ENCODE peak calls at places on chromosomes 6 and 20, in six cellular contexts. One of them, this sample, is unnamed.
A peak's percentile ranks its signal among the peaks of the same experiment; 100 is the strongest.

GRCh38 chr6:156976144-156977088 is 199.2 kb downstream of the ARID1B start:
- DNase-seq in effector memory CD4-positive, alpha-beta T cell: no peak
- DNase-seq in RWPE2: no peak
- DNase-seq in H9: no peak
- DNase-seq in GM23248: peak; percentile 67
- DNase-seq in fibroblast of lung: peak; percentile 63
- DNase-seq in this sample: no peak

GRCh38 chr20:967796-968742 is 34.0 kb downstream of the RSPO4 start:
- DNase-seq in GM23248: peak; percentile 31
- DNase-seq in effector memory CD4-positive, alpha-beta T cell: no peak
- DNase-seq in H9: peak; percentile 40
- DNase-seq in fibroblast of lung: peak; percentile 23
- DNase-seq in RWPE2: no peak
- DNase-seq in this sample: no peak

GRCh38 chr20:32646486-32646885 is 27.3 kb downstream of the C20orf203 start:
- DNase-seq in GM23248: no peak
- DNase-seq in effector memory CD4-positive, alpha-beta T cell: no peak
- DNase-seq in fibroblast of lung: no peak
- DNase-seq in RWPE2: no peak
- DNase-seq in H9: no peak
- DNase-seq in this sample: no peak

GRCh38 chr20:46550441-46550840 is at the start of gene OCSTAMP:
- DNase-seq in RWPE2: no peak
- DNase-seq in H9: no peak
- DNase-seq in effector memory CD4-positive, alpha-beta T cell: no peak
- DNase-seq in fibroblast of lung: no peak
- DNase-seq in GM23248: no peak
- DNase-seq in this sample: no peak

GRCh38 chr6:36594816-36595167 is 630 bp downstream of the SRSF3 start:
- DNase-seq in RWPE2: no peak
- DNase-seq in effector memory CD4-positive, alpha-beta T cell: no peak
- DNase-seq in H9: no peak
- DNase-seq in fibroblast of lung: no peak
- DNase-seq in GM23248: peak; percentile 39
- DNase-seq in this sample: no peak

GRCh38 chr6:135266675-135267074 is 85.6 kb downstream of the MYB start:
- DNase-seq in GM23248: no peak
- DNase-seq in effector memory CD4-positive, alpha-beta T cell: no peak
- DNase-seq in fibroblast of lung: no peak
- DNase-seq in RWPE2: no peak
- DNase-seq in H9: no peak
- DNase-seq in this sample: no peak

GRCh38 chr6:138115191-138115590 is 8.0 kb upstream of the PERP start:
- DNase-seq in fibroblast of lung: no peak
- DNase-seq in effector memory CD4-positive, alpha-beta T cell: no peak
- DNase-seq in H9: no peak
- DNase-seq in GM23248: no peak
- DNase-seq in RWPE2: no peak
- DNase-seq in this sample: no peak

GRCh38 chr6:135812085-135812526 is 39.4 kb upstream of the PDE7B start:
- DNase-seq in fibroblast of lung: peak; percentile 71
- DNase-seq in effector memory CD4-positive, alpha-beta T cell: no peak
- DNase-seq in GM23248: peak; percentile 17
- DNase-seq in RWPE2: no peak
- DNase-seq in H9: no peak
- DNase-seq in this sample: no peak

GRCh38 chr6:11093065-11093590 is 506 bp upstream of the SMIM13 start:
- DNase-seq in H9: peak; percentile 22
- DNase-seq in effector memory CD4-positive, alpha-beta T cell: no peak
- DNase-seq in fibroblast of lung: peak; percentile 46
- DNase-seq in RWPE2: no peak
- DNase-seq in GM23248: peak; percentile 62
- DNase-seq in this sample: peak; percentile 1

GRCh38 chr6:38649744-38650143 is 10.0 kb upstream of the BTBD9 start:
- DNase-seq in GM23248: no peak
- DNase-seq in H9: no peak
- DNase-seq in fibroblast of lung: no peak
- DNase-seq in RWPE2: no peak
- DNase-seq in effector memory CD4-positive, alpha-beta T cell: no peak
- DNase-seq in this sample: no peak

GRCh38 chr6:7484666-7485065 is 56.8 kb upstream of the DSP start:
- DNase-seq in effector memory CD4-positive, alpha-beta T cell: no peak
- DNase-seq in H9: no peak
- DNase-seq in RWPE2: no peak
- DNase-seq in fibroblast of lung: no peak
- DNase-seq in GM23248: no peak
- DNase-seq in this sample: no peak

GRCh38 chr20:57006411-57007170 is 259.9 kb downstream of the BMP7 start:
- DNase-seq in GM23248: peak; percentile 30
- DNase-seq in effector memory CD4-positive, alpha-beta T cell: no peak
- DNase-seq in RWPE2: no peak
- DNase-seq in fibroblast of lung: peak; percentile 22
- DNase-seq in H9: no peak
- DNase-seq in this sample: no peak

GRCh38 chr6:24996145-24996836 is 60.5 kb upstream of the RIPOR2 start:
- DNase-seq in H9: no peak
- DNase-seq in effector memory CD4-positive, alpha-beta T cell: no peak
- DNase-seq in GM23248: no peak
- DNase-seq in RWPE2: no peak
- DNase-seq in fibroblast of lung: no peak
- DNase-seq in this sample: no peak

GRCh38 chr6:24995270-24995669 is 59.5 kb upstream of the RIPOR2 start:
- DNase-seq in GM23248: no peak
- DNase-seq in effector memory CD4-positive, alpha-beta T cell: no peak
- DNase-seq in fibroblast of lung: no peak
- DNase-seq in RWPE2: no peak
- DNase-seq in H9: no peak
- DNase-seq in this sample: no peak

GRCh38 chr6:24994812-24995211 is 59.1 kb upstream of the RIPOR2 start:
- DNase-seq in GM23248: no peak
- DNase-seq in H9: no peak
- DNase-seq in effector memory CD4-positive, alpha-beta T cell: no peak
- DNase-seq in fibroblast of lung: no peak
- DNase-seq in RWPE2: no peak
- DNase-seq in this sample: no peak

GRCh38 chr6:24997905-24998304 is 62.1 kb upstream of the RIPOR2 start:
- DNase-seq in effector memory CD4-positive, alpha-beta T cell: no peak
- DNase-seq in H9: no peak
- DNase-seq in RWPE2: no peak
- DNase-seq in fibroblast of lung: no peak
- DNase-seq in GM23248: no peak
- DNase-seq in this sample: no peak

GRCh38 chr6:24997186-24997585 is 61.4 kb upstream of the RIPOR2 start:
- DNase-seq in fibroblast of lung: no peak
- DNase-seq in H9: no peak
- DNase-seq in GM23248: no peak
- DNase-seq in RWPE2: no peak
- DNase-seq in effector memory CD4-positive, alpha-beta T cell: no peak
- DNase-seq in this sample: no peak
- H3K4me1 ChIP-seq in fibroblast of lung: no peaks in the 10 kb centered on the region
- H3K4me1 ChIP-seq in H9: peaks cover 9% of the 10 kb centered on the region
- H3K4me1 ChIP-seq in GM23248: no peaks in the 10 kb centered on the region
- H3K4me1 ChIP-seq in RWPE2: peaks cover 4% of the 10 kb centered on the region
- H3K4me1 ChIP-seq in effector memory CD4-positive, alpha-beta T cell: peaks cover 15% of the 10 kb centered on the region
- H3K4me1 ChIP-seq in this sample: peaks cover 25% of the 10 kb centered on the region

GRCh38 chr6:100117680-100118079 is 123.7 kb upstream of the MCHR2 start:
- DNase-seq in fibroblast of lung: no peak
- DNase-seq in effector memory CD4-positive, alpha-beta T cell: no peak
- DNase-seq in RWPE2: no peak
- DNase-seq in H9: no peak
- DNase-seq in GM23248: no peak
- DNase-seq in this sample: no peak

GRCh38 chr6:100115702-100116101 is 121.7 kb upstream of the MCHR2 start:
- DNase-seq in effector memory CD4-positive, alpha-beta T cell: no peak
- DNase-seq in H9: no peak
- DNase-seq in RWPE2: no peak
- DNase-seq in fibroblast of lung: no peak
- DNase-seq in GM23248: no peak
- DNase-seq in this sample: no peak

GRCh38 chr6:100118301-100118700 is 124.3 kb upstream of the MCHR2 start:
- DNase-seq in GM23248: no peak
- DNase-seq in H9: no peak
- DNase-seq in fibroblast of lung: no peak
- DNase-seq in RWPE2: no peak
- DNase-seq in effector memory CD4-positive, alpha-beta T cell: no peak
- DNase-seq in this sample: no peak

GRCh38 chr6:100119261-100119660 is 125.2 kb upstream of the MCHR2 start:
- DNase-seq in RWPE2: no peak
- DNase-seq in GM23248: no peak
- DNase-seq in H9: no peak
- DNase-seq in fibroblast of lung: no peak
- DNase-seq in effector memory CD4-positive, alpha-beta T cell: no peak
- DNase-seq in this sample: no peak

DNA sequence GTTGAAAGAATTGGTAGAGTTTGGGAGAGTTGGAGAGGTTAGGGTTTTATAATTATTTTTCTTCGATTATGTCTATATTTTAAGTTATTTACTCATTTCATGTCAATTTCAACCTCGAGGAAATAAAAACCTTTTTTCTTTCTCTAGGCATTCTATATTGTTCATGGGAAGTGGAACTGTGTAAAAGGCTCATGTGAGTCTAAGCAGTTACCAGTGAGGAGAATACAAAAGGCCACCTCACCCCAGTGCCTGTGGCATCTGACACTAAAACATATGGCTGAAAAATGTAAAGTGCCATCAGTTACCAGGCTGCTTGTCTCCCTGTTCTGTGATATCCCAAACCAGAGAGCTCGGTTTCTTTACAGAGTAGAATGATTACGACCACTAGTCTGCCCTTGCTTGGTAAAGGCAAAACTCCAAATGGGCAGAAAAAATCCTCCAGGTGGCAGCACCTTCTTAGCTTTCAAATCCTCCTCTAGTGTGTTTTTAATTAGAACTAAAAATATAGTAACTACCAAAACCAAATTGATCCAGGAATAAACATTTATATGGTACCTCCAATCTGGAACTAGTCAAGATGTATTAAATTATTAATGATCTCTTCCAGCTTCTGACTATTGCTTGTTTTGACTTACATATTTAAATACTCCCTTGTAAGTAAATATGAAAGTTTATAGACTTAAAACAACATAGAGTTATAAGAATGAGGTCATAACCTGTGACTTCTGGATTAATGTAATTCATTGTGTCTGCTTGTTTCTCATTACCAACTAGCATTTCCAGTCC is 122.6 kb upstream of the MCHR2 start:
- DNase-seq in fibroblast of lung: peak; percentile 66
- DNase-seq in GM23248: peak; percentile 78
- DNase-seq in H9: peak; percentile 61
- DNase-seq in RWPE2: no peak
- DNase-seq in effector memory CD4-positive, alpha-beta T cell: no peak
- DNase-seq in this sample: no peak
- H3K27me3 ChIP-seq in fibroblast of lung: peaks cover 2% of the 10 kb centered on the region
- H3K27me3 ChIP-seq in GM23248: no peaks in the 10 kb centered on the region
- H3K27me3 ChIP-seq in H9: no peaks in the 10 kb centered on the region
- H3K27me3 ChIP-seq in RWPE2: no peaks in the 10 kb centered on the region
- H3K27me3 ChIP-seq in effector memory CD4-positive, alpha-beta T cell: no peaks in the 10 kb centered on the region
- H3K27me3 ChIP-seq in this sample: no peaks in the 10 kb centered on the region

GRCh38 chr6:148521158-148521557 is 178.5 kb downstream of the SASH1 start:
- DNase-seq in RWPE2: no peak
- DNase-seq in effector memory CD4-positive, alpha-beta T cell: no peak
- DNase-seq in H9: no peak
- DNase-seq in GM23248: peak; percentile 37
- DNase-seq in fibroblast of lung: no peak
- DNase-seq in this sample: no peak
- H3K4me1 ChIP-seq in RWPE2: peaks cover 15% of the 10 kb centered on the region
- H3K4me1 ChIP-seq in effector memory CD4-positive, alpha-beta T cell: no peaks in the 10 kb centered on the region
- H3K4me1 ChIP-seq in H9: peaks cover 8% of the 10 kb centered on the region
- H3K4me1 ChIP-seq in GM23248: peaks cover 76% of the 10 kb centered on the region
- H3K4me1 ChIP-seq in fibroblast of lung: peaks cover 32% of the 10 kb centered on the region
- H3K4me1 ChIP-seq in this sample: no peaks in the 10 kb centered on the region

DNA sequence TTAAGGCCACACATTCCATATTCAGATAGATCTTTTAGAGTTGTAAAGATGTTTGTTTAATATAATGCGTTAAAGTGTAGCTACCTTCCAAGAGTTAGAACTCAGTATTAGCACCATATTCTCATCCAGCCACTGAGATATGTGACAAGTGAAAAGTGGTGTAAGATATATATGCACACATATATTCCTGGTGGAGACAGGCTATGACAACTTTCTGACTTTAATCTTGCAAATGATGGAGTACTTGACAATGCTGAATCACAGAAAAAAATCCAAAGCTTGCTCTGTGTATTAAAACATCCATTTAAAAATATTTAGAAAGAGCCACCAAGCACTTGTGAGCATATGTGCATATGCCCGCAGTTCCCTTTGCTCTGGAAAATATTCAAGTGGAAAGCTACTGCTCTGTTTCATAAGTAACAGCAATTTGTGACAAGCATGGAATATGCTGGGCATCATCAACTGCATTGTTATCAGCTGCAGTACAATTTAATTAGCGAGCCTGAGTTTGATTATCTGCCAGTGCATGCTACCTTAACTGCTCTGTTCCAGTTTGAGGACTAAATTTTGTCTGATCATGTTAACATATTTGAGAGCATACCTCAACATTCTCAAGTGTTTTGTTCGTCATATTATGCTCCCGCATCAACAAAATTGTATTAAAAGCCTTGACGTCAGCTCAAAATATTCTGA is 64.8 kb downstream of the VIP start:
- DNase-seq in H9: no peak
- DNase-seq in GM23248: no peak
- DNase-seq in effector memory CD4-positive, alpha-beta T cell: no peak
- DNase-seq in RWPE2: no peak
- DNase-seq in fibroblast of lung: no peak
- DNase-seq in this sample: no peak
- H3K27me3 ChIP-seq in H9: no peaks in the 10 kb centered on the region
- H3K27me3 ChIP-seq in GM23248: no peaks in the 10 kb centered on the region
- H3K27me3 ChIP-seq in effector memory CD4-positive, alpha-beta T cell: no peaks in the 10 kb centered on the region
- H3K27me3 ChIP-seq in RWPE2: no peaks in the 10 kb centered on the region
- H3K27me3 ChIP-seq in fibroblast of lung: no peaks in the 10 kb centered on the region
- H3K27me3 ChIP-seq in this sample: no peaks in the 10 kb centered on the region

GRCh38 chr6:56734334-56734733 is 91.6 kb upstream of the DST start:
- DNase-seq in H9: no peak
- DNase-seq in RWPE2: no peak
- DNase-seq in effector memory CD4-positive, alpha-beta T cell: no peak
- DNase-seq in GM23248: no peak
- DNase-seq in fibroblast of lung: no peak
- DNase-seq in this sample: no peak
- H3K4me1 ChIP-seq in H9: no peaks in the 10 kb centered on the region
- H3K4me1 ChIP-seq in RWPE2: peaks cover 49% of the 10 kb centered on the region
- H3K4me1 ChIP-seq in effector memory CD4-positive, alpha-beta T cell: no peaks in the 10 kb centered on the region
- H3K4me1 ChIP-seq in GM23248: peaks cover 52% of the 10 kb centered on the region
- H3K4me1 ChIP-seq in fibroblast of lung: peaks cover 17% of the 10 kb centered on the region
- H3K4me1 ChIP-seq in this sample: no peaks in the 10 kb centered on the region

DNA sequence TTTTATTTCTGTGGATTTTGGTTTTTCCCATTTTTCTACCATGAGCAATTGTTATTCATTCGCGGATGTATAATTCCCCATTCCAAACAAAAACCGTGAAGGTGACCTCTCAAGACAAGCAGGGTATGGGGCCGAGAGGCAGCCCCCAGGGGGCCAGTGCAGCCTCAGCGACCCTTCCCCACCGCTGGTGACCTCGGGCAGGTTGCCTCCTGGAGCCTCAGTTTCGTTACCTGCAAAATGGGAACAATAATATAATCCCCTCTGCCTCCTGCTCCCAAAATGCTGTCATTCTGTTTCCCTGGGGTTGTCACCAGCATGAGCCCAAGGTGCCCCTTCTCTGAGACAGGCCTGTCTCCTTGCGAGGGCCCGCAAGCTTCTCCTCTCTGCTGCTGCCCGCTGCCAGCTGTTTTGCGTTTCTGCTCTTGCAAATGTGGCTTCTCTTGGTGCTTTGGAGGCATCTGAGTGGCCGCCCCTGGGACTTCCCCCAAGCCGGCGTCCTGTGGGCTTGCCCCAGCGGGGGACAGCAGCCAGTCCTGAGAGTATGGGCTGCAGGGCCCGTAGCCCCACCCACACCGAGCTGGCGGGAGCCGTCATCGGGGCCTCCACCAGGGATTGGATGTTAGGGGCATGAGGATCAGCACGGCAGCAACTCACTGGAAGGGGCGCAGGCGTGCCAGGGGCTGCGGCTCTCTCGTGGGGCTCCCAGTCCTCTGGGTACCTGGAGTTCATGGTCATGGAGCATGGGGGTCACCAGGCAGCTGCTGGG is 161.9 kb downstream of the TAF4 start:
- DNase-seq in effector memory CD4-positive, alpha-beta T cell: no peak
- DNase-seq in RWPE2: no peak
- DNase-seq in H9: peak; percentile 66
- DNase-seq in GM23248: no peak
- DNase-seq in fibroblast of lung: no peak
- DNase-seq in this sample: no peak
- H3K27me3 ChIP-seq in effector memory CD4-positive, alpha-beta T cell: no peaks in the 10 kb centered on the region
- H3K27me3 ChIP-seq in RWPE2: no peaks in the 10 kb centered on the region
- H3K27me3 ChIP-seq in H9: no peaks in the 10 kb centered on the region
- H3K27me3 ChIP-seq in GM23248: peaks cover 12% of the 10 kb centered on the region
- H3K27me3 ChIP-seq in fibroblast of lung: no peaks in the 10 kb centered on the region
- H3K27me3 ChIP-seq in this sample: no peaks in the 10 kb centered on the region

This sample was measured in CD8-positive, alpha-beta T cell.